ENCODE peak calls at places on chromosome 19, in ten cellular contexts. One of them, this sample, is unnamed.

GRCh38 chr19:30555788-30556110 is 183.6 kb downstream of the ZNF536 start:
- DNase-seq in naive thymus-derived CD8-positive, alpha-beta T cell: no peak
- DNase-seq in stimulated activated CD4-positive, alpha-beta T cell treated with anti-CD3 and anti-CD28 coated beads, Interleukin-2, amount 100 ng/mL, for 48 hours: no peak
- DNase-seq in sciatic nerve: no peak
- DNase-seq in astrocyte of the spinal cord: no peak
- DNase-seq in T-helper 1 cell: no peak
- DNase-seq in Peyer's patch: no peak
- DNase-seq in sigmoid colon: no peak
- DNase-seq in right lobe of liver: no peak
- DNase-seq in cardiac muscle cell: no peak
- DNase-seq in this sample: no peak

GRCh38 chr19:33806434-33806881 is 9.8 kb downstream of the KCTD15 start:
- DNase-seq in naive thymus-derived CD8-positive, alpha-beta T cell: no peak
- DNase-seq in stimulated activated CD4-positive, alpha-beta T cell treated with anti-CD3 and anti-CD28 coated beads, Interleukin-2, amount 100 ng/mL, for 48 hours: no peak
- DNase-seq in sciatic nerve: no peak
- DNase-seq in astrocyte of the spinal cord: no peak
- DNase-seq in T-helper 1 cell: no peak
- DNase-seq in Peyer's patch: no peak
- DNase-seq in sigmoid colon: no peak
- DNase-seq in right lobe of liver: no peak
- DNase-seq in cardiac muscle cell: no peak
- DNase-seq in this sample: no peak

GRCh38 chr19:46904114-46905060 is 43.6 kb downstream of the ARHGAP35 start:
- DNase-seq in naive thymus-derived CD8-positive, alpha-beta T cell: no peak
- DNase-seq in stimulated activated CD4-positive, alpha-beta T cell treated with anti-CD3 and anti-CD28 coated beads, Interleukin-2, amount 100 ng/mL, for 48 hours: no peak
- DNase-seq in sciatic nerve: no peak
- DNase-seq in astrocyte of the spinal cord: peak; percentile 58
- DNase-seq in T-helper 1 cell: no peak
- DNase-seq in Peyer's patch: no peak
- DNase-seq in sigmoid colon: peak; percentile 72
- DNase-seq in right lobe of liver: no peak
- DNase-seq in cardiac muscle cell: no peak
- DNase-seq in this sample: no peak

GRCh38 chr19:10158485-10158884 is 36.3 kb downstream of the DNMT1 start:
- DNase-seq in naive thymus-derived CD8-positive, alpha-beta T cell: no peak
- DNase-seq in stimulated activated CD4-positive, alpha-beta T cell treated with anti-CD3 and anti-CD28 coated beads, Interleukin-2, amount 100 ng/mL, for 48 hours: no peak
- DNase-seq in sciatic nerve: no peak
- DNase-seq in astrocyte of the spinal cord: no peak
- DNase-seq in T-helper 1 cell: no peak
- DNase-seq in Peyer's patch: no peak
- DNase-seq in sigmoid colon: no peak
- DNase-seq in right lobe of liver: no peak
- DNase-seq in cardiac muscle cell: no peak
- DNase-seq in this sample: no peak

GRCh38 chr19:2207991-2208860 is 27.9 kb downstream of the PLEKHJ1 start:
- DNase-seq in naive thymus-derived CD8-positive, alpha-beta T cell: no peak
- DNase-seq in stimulated activated CD4-positive, alpha-beta T cell treated with anti-CD3 and anti-CD28 coated beads, Interleukin-2, amount 100 ng/mL, for 48 hours: no peak
- DNase-seq in sciatic nerve: peak; percentile 75
- DNase-seq in astrocyte of the spinal cord: peak; percentile 50
- DNase-seq in T-helper 1 cell: no peak
- DNase-seq in Peyer's patch: peak; percentile 78
- DNase-seq in sigmoid colon: peak; percentile 85
- DNase-seq in right lobe of liver: no peak
- DNase-seq in cardiac muscle cell: peak; percentile 12
- DNase-seq in this sample: no peak

GRCh38 chr19:19342086-19343015 is 21.7 kb downstream of the MAU2 start:
- DNase-seq in naive thymus-derived CD8-positive, alpha-beta T cell: no peak
- DNase-seq in stimulated activated CD4-positive, alpha-beta T cell treated with anti-CD3 and anti-CD28 coated beads, Interleukin-2, amount 100 ng/mL, for 48 hours: no peak
- DNase-seq in sciatic nerve: peak; percentile 71
- DNase-seq in astrocyte of the spinal cord: peak; percentile 50
- DNase-seq in T-helper 1 cell: no peak
- DNase-seq in Peyer's patch: peak; percentile 79
- DNase-seq in sigmoid colon: no peak
- DNase-seq in right lobe of liver: peak; percentile 77
- DNase-seq in cardiac muscle cell: peak; percentile 87
- DNase-seq in this sample: peak; percentile 29

GRCh38 chr19:53612762-53613526 is 18.9 kb upstream of the DPRX start:
- DNase-seq in naive thymus-derived CD8-positive, alpha-beta T cell: no peak
- DNase-seq in stimulated activated CD4-positive, alpha-beta T cell treated with anti-CD3 and anti-CD28 coated beads, Interleukin-2, amount 100 ng/mL, for 48 hours: no peak
- DNase-seq in sciatic nerve: no peak
- DNase-seq in astrocyte of the spinal cord: no peak
- DNase-seq in T-helper 1 cell: no peak
- DNase-seq in Peyer's patch: no peak
- DNase-seq in sigmoid colon: no peak
- DNase-seq in right lobe of liver: no peak
- DNase-seq in cardiac muscle cell: no peak
- DNase-seq in this sample: no peak

GRCh38 chr19:28966737-28967401 is 246.1 kb downstream of the UQCRFS1 start:
- DNase-seq in naive thymus-derived CD8-positive, alpha-beta T cell: no peak
- DNase-seq in stimulated activated CD4-positive, alpha-beta T cell treated with anti-CD3 and anti-CD28 coated beads, Interleukin-2, amount 100 ng/mL, for 48 hours: no peak
- DNase-seq in sciatic nerve: no peak
- DNase-seq in astrocyte of the spinal cord: peak; percentile 1
- DNase-seq in T-helper 1 cell: no peak
- DNase-seq in Peyer's patch: no peak
- DNase-seq in sigmoid colon: no peak
- DNase-seq in right lobe of liver: no peak
- DNase-seq in cardiac muscle cell: no peak
- DNase-seq in this sample: peak; percentile 70

GRCh38 chr19:54481326-54481930 is 8.3 kb upstream of the CDC42EP5 start:
- DNase-seq in naive thymus-derived CD8-positive, alpha-beta T cell: peak; percentile 25
- DNase-seq in stimulated activated CD4-positive, alpha-beta T cell treated with anti-CD3 and anti-CD28 coated beads, Interleukin-2, amount 100 ng/mL, for 48 hours: no peak
- DNase-seq in sciatic nerve: peak; percentile 58
- DNase-seq in astrocyte of the spinal cord: no peak
- DNase-seq in T-helper 1 cell: no peak
- DNase-seq in Peyer's patch: no peak
- DNase-seq in sigmoid colon: no peak
- DNase-seq in right lobe of liver: no peak
- DNase-seq in cardiac muscle cell: peak; percentile 84
- DNase-seq in this sample: peak; percentile 22

GRCh38 chr19:52689804-52690394 is 44.9 kb downstream of the ZNF611 start:
- DNase-seq in naive thymus-derived CD8-positive, alpha-beta T cell: peak; percentile 19
- DNase-seq in stimulated activated CD4-positive, alpha-beta T cell treated with anti-CD3 and anti-CD28 coated beads, Interleukin-2, amount 100 ng/mL, for 48 hours: peak; percentile 17
- DNase-seq in sciatic nerve: peak; percentile 68
- DNase-seq in astrocyte of the spinal cord: no peak
- DNase-seq in T-helper 1 cell: peak; percentile 19
- DNase-seq in Peyer's patch: peak; percentile 61
- DNase-seq in sigmoid colon: peak; percentile 82
- DNase-seq in right lobe of liver: peak; percentile 72
- DNase-seq in cardiac muscle cell: peak; percentile 42
- DNase-seq in this sample: no peak

GRCh38 chr19:8209965-8210659 is 942 bp downstream of the CERS4 start:
- DNase-seq in naive thymus-derived CD8-positive, alpha-beta T cell: no peak
- DNase-seq in stimulated activated CD4-positive, alpha-beta T cell treated with anti-CD3 and anti-CD28 coated beads, Interleukin-2, amount 100 ng/mL, for 48 hours: no peak
- DNase-seq in sciatic nerve: peak; percentile 61
- DNase-seq in astrocyte of the spinal cord: no peak
- DNase-seq in T-helper 1 cell: no peak
- DNase-seq in Peyer's patch: no peak
- DNase-seq in sigmoid colon: no peak
- DNase-seq in right lobe of liver: peak; percentile 60
- DNase-seq in cardiac muscle cell: no peak
- DNase-seq in this sample: no peak

GRCh38 chr19:55213547-55213946 is 4.2 kb upstream of the PTPRH start:
- DNase-seq in naive thymus-derived CD8-positive, alpha-beta T cell: no peak
- DNase-seq in stimulated activated CD4-positive, alpha-beta T cell treated with anti-CD3 and anti-CD28 coated beads, Interleukin-2, amount 100 ng/mL, for 48 hours: no peak
- DNase-seq in sciatic nerve: no peak
- DNase-seq in astrocyte of the spinal cord: no peak
- DNase-seq in T-helper 1 cell: no peak
- DNase-seq in Peyer's patch: no peak
- DNase-seq in sigmoid colon: no peak
- DNase-seq in right lobe of liver: no peak
- DNase-seq in cardiac muscle cell: no peak
- DNase-seq in this sample: no peak

GRCh38 chr19:748274-748598 is 2.7 kb upstream of the MISP start:
- DNase-seq in naive thymus-derived CD8-positive, alpha-beta T cell: no peak
- DNase-seq in stimulated activated CD4-positive, alpha-beta T cell treated with anti-CD3 and anti-CD28 coated beads, Interleukin-2, amount 100 ng/mL, for 48 hours: no peak
- DNase-seq in sciatic nerve: no peak
- DNase-seq in astrocyte of the spinal cord: no peak
- DNase-seq in T-helper 1 cell: no peak
- DNase-seq in Peyer's patch: peak; percentile 93
- DNase-seq in sigmoid colon: no peak
- DNase-seq in right lobe of liver: no peak
- DNase-seq in cardiac muscle cell: no peak
- DNase-seq in this sample: no peak

GRCh38 chr19:14492756-14493337 is 3.1 kb downstream of the GIPC1 start:
- DNase-seq in naive thymus-derived CD8-positive, alpha-beta T cell: no peak
- DNase-seq in stimulated activated CD4-positive, alpha-beta T cell treated with anti-CD3 and anti-CD28 coated beads, Interleukin-2, amount 100 ng/mL, for 48 hours: no peak
- DNase-seq in sciatic nerve: no peak
- DNase-seq in astrocyte of the spinal cord: no peak
- DNase-seq in T-helper 1 cell: no peak
- DNase-seq in Peyer's patch: no peak
- DNase-seq in sigmoid colon: no peak
- DNase-seq in right lobe of liver: no peak
- DNase-seq in cardiac muscle cell: no peak
- DNase-seq in this sample: no peak

GRCh38 chr19:1318678-1319471 is 33.2 kb downstream of the EFNA2 start:
- DNase-seq in naive thymus-derived CD8-positive, alpha-beta T cell: no peak
- DNase-seq in stimulated activated CD4-positive, alpha-beta T cell treated with anti-CD3 and anti-CD28 coated beads, Interleukin-2, amount 100 ng/mL, for 48 hours: no peak
- DNase-seq in sciatic nerve: no peak
- DNase-seq in astrocyte of the spinal cord: no peak
- DNase-seq in T-helper 1 cell: no peak
- DNase-seq in Peyer's patch: no peak
- DNase-seq in sigmoid colon: no peak
- DNase-seq in right lobe of liver: no peak
- DNase-seq in cardiac muscle cell: no peak
- DNase-seq in this sample: no peak

GRCh38 chr19:31356587-31357314 is 7.5 kb upstream of the TSHZ3 start:
- DNase-seq in naive thymus-derived CD8-positive, alpha-beta T cell: peak; percentile 41
- DNase-seq in stimulated activated CD4-positive, alpha-beta T cell treated with anti-CD3 and anti-CD28 coated beads, Interleukin-2, amount 100 ng/mL, for 48 hours: peak; percentile 65
- DNase-seq in sciatic nerve: no peak
- DNase-seq in astrocyte of the spinal cord: no peak
- DNase-seq in T-helper 1 cell: peak; percentile 46
- DNase-seq in Peyer's patch: no peak
- DNase-seq in sigmoid colon: no peak
- DNase-seq in right lobe of liver: no peak
- DNase-seq in cardiac muscle cell: peak; percentile 54
- DNase-seq in this sample: no peak

GRCh38 chr19:44315883-44316282 is 11.1 kb upstream of the ZNF235 start:
- DNase-seq in naive thymus-derived CD8-positive, alpha-beta T cell: no peak
- DNase-seq in stimulated activated CD4-positive, alpha-beta T cell treated with anti-CD3 and anti-CD28 coated beads, Interleukin-2, amount 100 ng/mL, for 48 hours: no peak
- DNase-seq in sciatic nerve: no peak
- DNase-seq in astrocyte of the spinal cord: no peak
- DNase-seq in T-helper 1 cell: no peak
- DNase-seq in Peyer's patch: no peak
- DNase-seq in sigmoid colon: no peak
- DNase-seq in right lobe of liver: no peak
- DNase-seq in cardiac muscle cell: no peak
- DNase-seq in this sample: peak; percentile 10

This sample was measured in renal cortical epithelial cell.